ENCODE peak calls at places on chromosome 14, in eight cellular contexts. S, O, H, G, J, B, N and L are unnamed samples.

GRCh38 chr14:96370528-96370927 is 7.2 kb downstream of the GSKIP start:
- DNase-seq in J (no peak), B (no peak), O (no peak), H (no peak), S (no peak), N (no peak), G (no peak), L (no peak)

GRCh38 chr14:75982724-75983358 is 1.0 kb upstream of the TGFB3 start:
- DNase-seq in S (peak; percentile 73), J (no peak), N (peak; percentile 67), H (no peak), B (peak; percentile 30), G (no peak), O (peak; percentile 11), L (peak; percentile 61)

GRCh38 chr14:75437201-75438143 is 9.7 kb downstream of the JDP2 start:
- DNase-seq in N (no peak), B (peak; percentile 62), O (no peak), H (no peak), S (no peak), G (no peak), J (peak; percentile 9), L (no peak)

GRCh38 chr14:42001436-42001835 is 394.8 kb downstream of the LRFN5 start:
- DNase-seq in S (peak; percentile 10), N (peak; percentile 27), G (no peak), J (no peak), B (no peak), O (no peak), H (no peak), L (no peak)

GRCh38 chr14:91354979-91355685 is 62.5 kb downstream of the CCDC88C start:
- DNase-seq in S (no peak), G (peak; percentile 74), H (no peak), J (peak; percentile 78), O (no peak), B (no peak), N (no peak), L (no peak)

GRCh38 chr14:34649344-34649743 is 19.4 kb upstream of the SNX6 start:
- DNase-seq in J (no peak), S (peak; percentile 79), G (no peak), O (peak; percentile 88), B (no peak), H (no peak), N (peak; percentile 81), L (peak; percentile 54)

GRCh38 chr14:99779751-99780150 is 13.5 kb upstream of the EML1 start:
- DNase-seq in H (no peak), N (peak; percentile 48), O (peak; percentile 87), B (no peak), J (no peak), G (no peak), S (no peak), L (peak; percentile 39)

GRCh38 chr14:22313172-22313801 is 275.7 kb downstream of the DAD1 start:
- DNase-seq in J (no peak), B (no peak), O (peak; percentile 3), S (peak; percentile 33), G (no peak), H (no peak), N (no peak), L (no peak)

GRCh38 chr14:41498959-41499358 is 107.7 kb upstream of the LRFN5 start:
- DNase-seq in J (no peak), O (no peak), H (no peak), B (peak; percentile 65), N (peak; percentile 43), G (no peak), S (peak; percentile 30), L (no peak)